ENCODE peak calls at places on chromosome 6, in four cellular contexts. K is PC-3, E is lower lobe of right lung, A is body of pancreas. N is an unnamed sample.

GRCh38 chr6:73290435-73290834 is 27.4 kb upstream of the KHDC1 start:
- DNase-seq in K (peak; percentile 36), A (no peak), E (no peak), N (no peak)

GRCh38 chr6:169723200-169723909 is 945 bp downstream of the PHF10 start:
- DNase-seq in K (peak; percentile 29), E (peak; percentile 85), A (peak; percentile 82), N (no peak)

GRCh38 chr6:73713426-73714147 is 17.6 kb downstream of the CD109 start:
- DNase-seq in K (no peak), E (no peak), A (no peak), N (no peak)

GRCh38 chr6:128275681-128276080 is 244.7 kb downstream of the PTPRK start:
- DNase-seq in E (no peak), K (peak; percentile 44), A (no peak), N (no peak)

GRCh38 chr6:34021001-34021838 is 124.7 kb downstream of the GRM4 start:
- DNase-seq in E (no peak), K (no peak), A (no peak), N (no peak)

GRCh38 chr6:75524322-75524972 is 30.8 kb upstream of the FILIP1 start:
- DNase-seq in E (no peak), A (peak; percentile 6), K (peak; percentile 88), N (peak; percentile 31)

GRCh38 chr6:104607501-104607900 is 252.2 kb downstream of the HACE1 start:
- DNase-seq in K (no peak), A (no peak), E (no peak), N (no peak)

GRCh38 chr6:82364087-82365010 is 732 bp downstream of the TPBG start:
- DNase-seq in E (peak; percentile 63), A (peak; percentile 48), K (peak; percentile 68), N (no peak)

GRCh38 chr6:168865-169455 is 123.3 kb upstream of the DUSP22 start:
- DNase-seq in K (peak; percentile 81), A (no peak), E (no peak), N (no peak)

GRCh38 chr6:163460307-163460782 is 45.8 kb downstream of the QKI start:
- DNase-seq in K (no peak), A (no peak), E (no peak), N (no peak)

GRCh38 chr6:158207452-158207788 is 39.3 kb downstream of the GTF2H5 start:
- DNase-seq in A (no peak), K (peak; percentile 42), E (no peak), N (peak; percentile 77)

GRCh38 chr6:154138806-154139205 is 99.8 kb downstream of the OPRM1 start:
- DNase-seq in E (no peak), A (no peak), K (peak; percentile 3), N (no peak)

GRCh38 chr6:29763491-29764289 is 40.5 kb downstream of the HLA-F start:
- DNase-seq in A (no peak), E (no peak), K (peak; percentile 73), N (peak; percentile 78)

GRCh38 chr6:90194371-90194841 is 102.2 kb downstream of the BACH2 start:
- DNase-seq in K (peak; percentile 59), E (no peak), A (no peak), N (no peak)

GRCh38 chr6:112717401-112717800 is 370.3 kb downstream of the RFPL4B start:
- DNase-seq in A (no peak), K (no peak), E (no peak), N (no peak)

GRCh38 chr6:108998460-108998859 is 96.2 kb downstream of the SESN1 start:
- DNase-seq in E (no peak), A (no peak), K (no peak), N (no peak)

GRCh38 chr6:31079656-31080261 is 32.6 kb downstream of the C6orf15 start:
- DNase-seq in E (peak; percentile 63), K (peak; percentile 87), A (peak; percentile 77), N (no peak)

GRCh38 chr6:149317656-149318571 is at the start of gene TAB2:
- DNase-seq in K (no peak), A (peak; percentile 25), E (peak; percentile 66), N (no peak)

GRCh38 chr6:90508753-90509152 is 78.1 kb downstream of the MAP3K7 start:
- DNase-seq in A (no peak), E (no peak), K (no peak), N (no peak)

GRCh38 chr6:210104-210456 is 82.2 kb upstream of the DUSP22 start:
- DNase-seq in K (no peak), E (no peak), A (no peak), N (no peak)

GRCh38 chr6:35735452-35735851 is 1.4 kb upstream of the ARMC12 start:
- DNase-seq in E (no peak), K (no peak), A (peak; percentile 77), N (no peak)

GRCh38 chr6:163132050-163132750 is 282.3 kb upstream of the QKI start:
- DNase-seq in K (no peak), E (no peak), A (no peak), N (no peak)

GRCh38 chr6:3610896-3611295 is 140.6 kb downstream of the PXDC1 start:
- DNase-seq in K (no peak), E (no peak), A (no peak), N (no peak)

GRCh38 chr6:28615955-28616747 is 90.5 kb downstream of the GPX5 start:
- DNase-seq in A (no peak), K (no peak), E (no peak), N (no peak)

GRCh38 chr6:113847435-113847834 is 9.7 kb upstream of the MARCKS start:
- DNase-seq in A (no peak), E (no peak), K (no peak), N (no peak)

GRCh38 chr6:156859686-156860085 is 82.5 kb downstream of the ARID1B start:
- DNase-seq in E (no peak), A (no peak), K (no peak), N (no peak)

GRCh38 chr6:579339-579738 is 77.6 kb downstream of the HUS1B start:
- DNase-seq in A (no peak), E (no peak), K (peak; percentile 37), N (no peak)

GRCh38 chr6:6007311-6008113 is 787 bp upstream of the NRN1 start:
- DNase-seq in K (no peak), A (no peak), E (no peak), N (no peak)

GRCh38 chr6:3195695-3196497 is 31.6 kb downstream of the TUBB2B start:
- DNase-seq in K (no peak), A (no peak), E (no peak), N (no peak)

GRCh38 chr6:79117752-79118151 is 39.7 kb upstream of the PHIP start:
- DNase-seq in K (peak; percentile 12), E (no peak), A (no peak), N (no peak)

GRCh38 chr6:148239777-148240462 is 102.7 kb upstream of the SASH1 start:
- DNase-seq in K (no peak), E (no peak), A (no peak), N (no peak)

DNA sequence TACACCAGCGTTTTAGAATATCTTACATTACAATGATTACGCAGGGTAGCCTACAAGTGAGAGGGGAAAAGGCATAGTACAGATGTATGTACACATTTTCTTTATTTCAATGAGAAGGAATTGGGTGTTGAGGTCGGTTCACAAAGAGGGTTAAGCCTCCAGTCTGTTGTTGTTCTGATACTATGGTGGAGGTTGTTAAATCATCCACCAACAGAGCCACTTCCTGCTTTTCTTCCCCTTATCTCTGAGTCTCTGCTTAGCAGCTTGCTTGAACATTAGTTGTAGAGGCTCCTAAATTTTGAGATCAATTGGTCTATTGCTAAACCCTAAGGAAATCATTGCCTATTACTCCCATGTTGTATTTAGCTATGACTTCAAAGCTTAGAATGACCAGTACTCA is 7.3 kb downstream of the RGS17 start:
- DNase-seq in E (no peak), A (no peak), K (no peak), N (no peak)
- H3K27ac ChIP-seq in E (no peak overlapping the region), A (no peak overlapping the region), K (no peak overlapping the region), N (no peak overlapping the region)

DNA sequence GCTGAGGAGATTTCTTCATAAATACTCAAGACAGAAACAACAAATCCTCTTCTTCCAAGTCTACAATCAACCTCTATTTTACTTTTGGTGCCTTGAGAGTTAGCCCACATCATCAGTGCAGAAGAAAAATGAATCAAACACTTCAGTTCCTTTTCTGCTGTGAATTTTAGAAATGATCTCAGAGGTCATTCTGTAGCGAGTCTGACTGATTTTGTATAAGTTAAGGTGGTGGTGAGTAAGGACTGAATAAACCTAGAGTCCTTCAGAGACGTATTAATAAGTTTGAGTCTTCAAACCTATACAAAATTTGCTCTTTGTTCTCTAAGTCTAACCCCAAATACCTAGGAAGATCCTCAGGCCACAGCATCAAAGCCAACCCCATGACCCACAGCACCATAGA is 33.1 kb upstream of the NT5E start:
- DNase-seq in A (no peak), K (no peak), E (no peak), N (no peak)
- H3K27ac ChIP-seq in A (no peak overlapping the region), K (no peak overlapping the region), E (no peak overlapping the region), N (no peak overlapping the region)

GRCh38 chr6:142420822-142421221 is 119.0 kb downstream of the ADGRG6 start:
- DNase-seq in A (no peak), K (no peak), E (no peak), N (no peak)

GRCh38 chr6:142419071-142419470 is 117.3 kb downstream of the ADGRG6 start:
- DNase-seq in E (no peak), K (no peak), A (no peak), N (no peak)

GRCh38 chr6:142414462-142414861 is 112.7 kb downstream of the ADGRG6 start:
- DNase-seq in K (peak; percentile 32), E (no peak), A (no peak), N (no peak)

GRCh38 chr6:142416179-142416578 is 114.4 kb downstream of the ADGRG6 start:
- DNase-seq in K (peak; percentile 41), E (no peak), A (peak; percentile 4), N (no peak)

DNA sequence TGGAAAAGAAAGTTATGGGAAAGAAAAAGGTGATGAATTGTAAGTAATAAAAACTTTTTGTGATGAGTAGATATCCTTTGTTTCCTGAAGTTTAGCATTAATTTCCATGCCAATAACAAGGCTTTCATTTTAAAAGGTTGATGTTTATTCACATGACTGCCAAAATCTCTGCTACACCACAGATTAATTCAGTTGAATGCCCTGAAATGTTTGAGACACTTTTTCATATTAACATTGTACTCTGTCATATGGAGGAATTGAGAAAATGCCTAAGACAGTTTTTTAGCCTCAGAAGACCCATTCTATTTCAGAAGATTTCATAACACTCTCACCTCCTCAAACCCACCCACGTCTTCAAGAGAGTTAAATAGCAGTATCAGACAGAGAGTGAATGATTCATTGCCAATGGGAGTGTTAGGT is 115.5 kb downstream of the ADGRG6 start:
- DNase-seq in K (no peak), E (no peak), A (no peak), N (no peak)
- H3K27ac ChIP-seq in K (no peak overlapping the region), E (no peak overlapping the region), A (no peak overlapping the region), N (no peak overlapping the region)

GRCh38 chr6:117561128-117561527 is 41.2 kb downstream of the GOPC start:
- DNase-seq in E (no peak), A (no peak), K (no peak), N (no peak)

GRCh38 chr6:117555882-117556498 is 46.3 kb downstream of the GOPC start:
- DNase-seq in A (peak; percentile 53), K (peak; percentile 76), E (no peak), N (no peak)

GRCh38 chr6:117558818-117559217 is 43.5 kb downstream of the GOPC start:
- DNase-seq in E (no peak), K (no peak), A (no peak), N (no peak)

GRCh38 chr6:117557951-117558350 is 44.4 kb downstream of the GOPC start:
- DNase-seq in E (no peak), A (no peak), K (no peak), N (no peak)

DNA sequence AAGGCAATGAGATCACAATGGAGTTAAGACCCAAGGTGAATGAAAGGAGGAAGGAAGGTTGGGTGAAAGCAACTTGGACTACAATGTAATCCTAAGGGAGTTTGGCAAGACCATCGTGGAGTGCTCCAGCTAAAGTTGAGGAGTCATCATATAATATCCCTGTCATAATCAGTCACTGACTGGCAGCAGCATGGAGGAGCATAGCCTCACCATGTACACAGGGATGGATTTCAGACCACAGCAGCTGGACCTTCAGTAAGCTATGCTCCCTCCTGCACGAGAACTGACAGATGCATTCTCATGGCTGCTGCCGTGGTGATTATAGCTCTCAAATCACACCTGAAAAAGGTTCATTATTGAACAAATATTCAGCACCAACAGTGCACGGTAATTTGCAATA is 43.0 kb downstream of the GOPC start:
- DNase-seq in K (no peak), E (no peak), A (no peak), N (no peak)
- H3K27ac ChIP-seq in K (no peak overlapping the region), E (no peak overlapping the region), A (no peak overlapping the region), N (no peak overlapping the region)

N was measured in epithelial cell of prostate.